ENCODE peak calls at places on chromosome 6, in six cellular contexts. One of them, this sample, is unnamed.

GRCh38 chr6:22231616-22232015 is 65.2 kb downstream of the PRL start:
- DNase-seq in K562: no peak
- DNase-seq in fibroblast of lung: peak
- DNase-seq in H1: no peak
- DNase-seq in MM.1S: no peak
- DNase-seq in GM23338: no peak
- DNase-seq in this sample: no peak

GRCh38 chr6:41747256-41748101 is at the start of gene PGC:
- DNase-seq in K562: peak
- DNase-seq in fibroblast of lung: no peak
- DNase-seq in H1: no peak
- DNase-seq in MM.1S: no peak
- DNase-seq in GM23338: no peak
- DNase-seq in this sample: peak

GRCh38 chr6:27452496-27452897 is 20.4 kb downstream of the ZNF184 start:
- DNase-seq in K562: no peak
- DNase-seq in fibroblast of lung: peak
- DNase-seq in H1: no peak
- DNase-seq in MM.1S: no peak
- DNase-seq in GM23338: no peak
- DNase-seq in this sample: no peak

GRCh38 chr6:43982084-43982625 is 145.1 kb downstream of the MRPL14 start:
- DNase-seq in K562: no peak
- DNase-seq in fibroblast of lung: no peak
- DNase-seq in H1: no peak
- DNase-seq in MM.1S: no peak
- DNase-seq in GM23338: no peak
- DNase-seq in this sample: no peak

GRCh38 chr6:29861521-29862255 is 34.1 kb downstream of the HLA-G start:
- DNase-seq in K562: no peak
- DNase-seq in fibroblast of lung: no peak
- DNase-seq in H1: no peak
- DNase-seq in MM.1S: no peak
- DNase-seq in GM23338: no peak
- DNase-seq in this sample: no peak

GRCh38 chr6:157669747-157670216 is 153.3 kb upstream of the SNX9 start:
- DNase-seq in K562: no peak
- DNase-seq in fibroblast of lung: peak
- DNase-seq in H1: peak
- DNase-seq in MM.1S: no peak
- DNase-seq in GM23338: peak
- DNase-seq in this sample: no peak

GRCh38 chr6:41741625-41742490 is 5.3 kb downstream of the PGC start:
- DNase-seq in K562: no peak
- DNase-seq in fibroblast of lung: no peak
- DNase-seq in H1: no peak
- DNase-seq in MM.1S: no peak
- DNase-seq in GM23338: no peak
- DNase-seq in this sample: peak

GRCh38 chr6:33192671-33193602 is 670 bp upstream of the COL11A2 start:
- DNase-seq in K562: no peak
- DNase-seq in fibroblast of lung: peak
- DNase-seq in H1: peak
- DNase-seq in MM.1S: no peak
- DNase-seq in GM23338: peak
- DNase-seq in this sample: no peak

GRCh38 chr6:25405442-25405841 is 126.3 kb downstream of the CARMIL1 start:
- DNase-seq in K562: no peak
- DNase-seq in fibroblast of lung: no peak
- DNase-seq in H1: no peak
- DNase-seq in MM.1S: peak
- DNase-seq in GM23338: no peak
- DNase-seq in this sample: no peak

GRCh38 chr6:41073968-41074691 is 1.4 kb downstream of the NFYA start:
- DNase-seq in K562: no peak
- DNase-seq in fibroblast of lung: peak
- DNase-seq in H1: no peak
- DNase-seq in MM.1S: peak
- DNase-seq in GM23338: peak
- DNase-seq in this sample: no peak

GRCh38 chr6:89360415-89360999 is 8.0 kb upstream of the UBE2J1 start:
- DNase-seq in K562: no peak
- DNase-seq in fibroblast of lung: peak
- DNase-seq in H1: no peak
- DNase-seq in MM.1S: peak
- DNase-seq in GM23338: no peak
- DNase-seq in this sample: no peak

GRCh38 chr6:37648465-37649330 is 49.0 kb downstream of the MDGA1 start:
- DNase-seq in K562: peak
- DNase-seq in fibroblast of lung: no peak
- DNase-seq in H1: peak
- DNase-seq in MM.1S: no peak
- DNase-seq in GM23338: peak
- DNase-seq in this sample: peak

GRCh38 chr6:153045271-153045670 is 42.8 kb upstream of the MTRF1L start:
- DNase-seq in K562: no peak
- DNase-seq in fibroblast of lung: no peak
- DNase-seq in H1: no peak
- DNase-seq in MM.1S: no peak
- DNase-seq in GM23338: no peak
- DNase-seq in this sample: no peak

GRCh38 chr6:109243863-109244825 is 138.1 kb downstream of the CD164 start:
- DNase-seq in K562: no peak
- DNase-seq in fibroblast of lung: no peak
- DNase-seq in H1: no peak
- DNase-seq in MM.1S: no peak
- DNase-seq in GM23338: no peak
- DNase-seq in this sample: no peak

GRCh38 chr6:143677577-143677890 is 231 bp upstream of the PHACTR2 start:
- DNase-seq in K562: no peak
- DNase-seq in fibroblast of lung: no peak
- DNase-seq in H1: no peak
- DNase-seq in MM.1S: no peak
- DNase-seq in GM23338: no peak
- DNase-seq in this sample: no peak

GRCh38 chr6:169160091-169160854 is 93.4 kb downstream of the THBS2 start:
- DNase-seq in K562: no peak
- DNase-seq in fibroblast of lung: no peak
- DNase-seq in H1: no peak
- DNase-seq in MM.1S: no peak
- DNase-seq in GM23338: no peak
- DNase-seq in this sample: no peak

GRCh38 chr6:169160855-169161560 is 92.6 kb downstream of the THBS2 start:
- DNase-seq in K562: no peak
- DNase-seq in fibroblast of lung: no peak
- DNase-seq in H1: no peak
- DNase-seq in MM.1S: no peak
- DNase-seq in GM23338: no peak
- DNase-seq in this sample: no peak

GRCh38 chr6:169158182-169158573 is 95.5 kb downstream of the THBS2 start:
- DNase-seq in K562: no peak
- DNase-seq in fibroblast of lung: peak
- DNase-seq in H1: no peak
- DNase-seq in MM.1S: no peak
- DNase-seq in GM23338: no peak
- DNase-seq in this sample: no peak

GRCh38 chr6:169158750-169159149 is 94.9 kb downstream of the THBS2 start:
- DNase-seq in K562: no peak
- DNase-seq in fibroblast of lung: peak
- DNase-seq in H1: no peak
- DNase-seq in MM.1S: no peak
- DNase-seq in GM23338: no peak
- DNase-seq in this sample: no peak

GRCh38 chr6:169159331-169159730 is 94.3 kb downstream of the THBS2 start:
- DNase-seq in K562: no peak
- DNase-seq in fibroblast of lung: no peak
- DNase-seq in H1: no peak
- DNase-seq in MM.1S: no peak
- DNase-seq in GM23338: no peak
- DNase-seq in this sample: no peak
- H2AFZ ChIP-seq in K562: no peak
- H2AFZ ChIP-seq in fibroblast of lung: no peak
- H2AFZ ChIP-seq in H1: no peak
- H2AFZ ChIP-seq in MM.1S: no peak
- H2AFZ ChIP-seq in GM23338: no peak
- H2AFZ ChIP-seq in this sample: no peak

DNA sequence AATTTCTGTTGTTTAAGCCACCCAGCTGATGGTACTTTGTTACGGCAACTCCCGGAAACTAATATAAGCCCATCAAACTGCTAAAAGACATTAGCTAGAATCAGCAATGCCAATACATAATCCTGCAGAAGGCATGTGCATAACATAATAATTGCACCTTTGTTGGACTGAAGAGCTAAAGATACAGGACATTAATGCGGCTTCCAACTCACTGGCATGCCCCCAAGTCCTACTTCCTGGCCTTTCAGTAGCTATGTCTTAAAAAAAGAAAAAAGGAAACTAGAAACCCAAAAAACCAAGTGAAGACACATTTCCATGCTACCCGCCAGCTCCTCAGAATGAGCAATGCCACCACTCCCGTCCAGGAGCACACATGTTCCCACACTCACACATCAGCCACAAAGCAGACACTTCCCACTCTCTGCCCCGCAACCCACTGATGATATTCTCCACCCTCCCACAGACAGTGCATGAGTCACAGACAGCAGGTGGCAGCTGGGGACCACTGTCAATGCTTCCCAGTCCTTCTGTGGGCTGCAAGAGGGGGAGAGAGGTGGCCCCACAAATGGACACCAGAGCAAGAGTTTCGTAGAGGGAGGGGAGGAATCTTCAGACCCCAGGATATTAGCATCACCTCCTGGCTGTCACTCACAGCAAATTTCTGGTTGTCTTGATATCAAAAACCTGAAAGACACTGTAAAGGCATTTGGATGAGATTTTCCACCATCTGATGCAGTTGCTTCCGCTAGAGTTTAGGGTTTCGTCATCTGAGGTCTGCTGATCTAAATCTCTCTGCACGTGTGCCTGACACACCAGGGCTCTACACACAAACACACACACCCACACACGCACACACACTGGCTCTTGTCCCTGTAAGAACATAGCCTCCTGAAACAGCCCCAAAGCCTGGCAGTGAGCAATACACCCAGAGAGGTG is 32.8 kb downstream of the GFOD1 start:
- DNase-seq in K562: no peak
- DNase-seq in fibroblast of lung: peak
- DNase-seq in H1: no peak
- DNase-seq in MM.1S: no peak
- DNase-seq in GM23338: no peak
- DNase-seq in this sample: no peak
- H2AFZ ChIP-seq in K562: no peak
- H2AFZ ChIP-seq in fibroblast of lung: no peak
- H2AFZ ChIP-seq in H1: no peak
- H2AFZ ChIP-seq in MM.1S: no peak
- H2AFZ ChIP-seq in GM23338: no peak
- H2AFZ ChIP-seq in this sample: no peak

DNA sequence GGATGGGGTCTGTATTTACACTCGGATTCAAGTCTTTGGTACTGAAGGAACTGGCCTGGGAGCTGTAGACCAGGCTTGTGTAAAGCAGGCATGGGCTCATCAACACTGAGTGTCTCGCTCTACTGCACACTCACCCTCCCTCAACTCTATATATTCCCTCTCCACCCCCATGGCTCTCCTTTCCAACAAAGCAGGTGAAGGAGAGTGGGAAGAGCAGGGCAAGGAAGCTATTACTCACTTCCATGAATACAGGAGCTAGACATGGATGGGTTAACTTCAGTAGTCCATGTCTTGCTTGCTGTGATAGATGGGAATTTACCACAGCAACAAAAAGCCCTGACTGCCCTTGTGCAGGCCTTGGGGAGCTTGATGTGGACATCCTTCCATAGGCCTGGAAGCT is 20.7 kb upstream of the SLC2A12 start:
- DNase-seq in K562: no peak
- DNase-seq in fibroblast of lung: no peak
- DNase-seq in H1: no peak
- DNase-seq in MM.1S: no peak
- DNase-seq in GM23338: no peak
- DNase-seq in this sample: no peak
- H2AFZ ChIP-seq in K562: no peak
- H2AFZ ChIP-seq in fibroblast of lung: no peak
- H2AFZ ChIP-seq in H1: no peak
- H2AFZ ChIP-seq in MM.1S: no peak
- H2AFZ ChIP-seq in GM23338: no peak
- H2AFZ ChIP-seq in this sample: no peak

DNA sequence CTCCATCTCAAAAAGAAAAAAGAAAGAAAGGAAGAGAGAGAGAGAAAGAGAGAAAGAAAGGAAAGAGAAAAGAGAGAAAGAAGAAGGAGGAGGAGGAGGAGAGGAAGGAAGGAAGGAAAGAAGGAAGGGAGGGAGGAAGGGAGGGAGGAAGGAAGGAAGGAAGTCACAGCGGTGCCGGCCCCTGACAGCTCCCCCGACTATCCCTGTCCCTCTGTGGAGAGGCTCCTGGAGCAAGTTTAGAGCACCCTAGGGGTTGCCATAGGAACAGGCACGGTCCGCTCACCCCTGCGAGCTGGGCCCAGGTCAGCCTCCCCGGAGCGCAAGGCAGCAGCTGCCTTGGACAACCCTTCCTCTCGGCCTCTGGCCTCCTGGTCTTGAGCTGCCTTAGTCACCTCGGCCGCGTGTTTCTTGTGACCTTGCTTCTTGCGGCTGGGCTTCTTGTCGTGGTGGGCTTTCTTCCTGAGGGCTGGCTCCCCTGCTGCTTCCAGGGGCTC is 6.8 kb downstream of the BNIP5 start:
- DNase-seq in K562: no peak
- DNase-seq in fibroblast of lung: no peak
- DNase-seq in H1: peak
- DNase-seq in MM.1S: no peak
- DNase-seq in GM23338: peak
- DNase-seq in this sample: no peak
- H2AFZ ChIP-seq in K562: no peak
- H2AFZ ChIP-seq in fibroblast of lung: no peak
- H2AFZ ChIP-seq in H1: peak
- H2AFZ ChIP-seq in MM.1S: no peak
- H2AFZ ChIP-seq in GM23338: peak
- H2AFZ ChIP-seq in this sample: no peak

GRCh38 chr6:84836366-84836765 is 72.0 kb upstream of the TBX18 start:
- DNase-seq in K562: no peak
- DNase-seq in fibroblast of lung: no peak
- DNase-seq in H1: no peak
- DNase-seq in MM.1S: peak
- DNase-seq in GM23338: no peak
- DNase-seq in this sample: no peak
- H2AFZ ChIP-seq in K562: no peak
- H2AFZ ChIP-seq in fibroblast of lung: no peak
- H2AFZ ChIP-seq in H1: peak
- H2AFZ ChIP-seq in MM.1S: no peak
- H2AFZ ChIP-seq in GM23338: peak
- H2AFZ ChIP-seq in this sample: no peak

This sample was measured in PC-9.